ENCODE peak calls at places on chromosomes 4 and X, in four cellular contexts. X is left ventricle myocardium inferior, Z is heart right ventricle, G is tibial nerve. H is an unnamed sample.

GRCh38 chrX:103356897-103357296 is 591 bp downstream of the TCEAL9 start:
- DNase-seq in X (peak; percentile 33), Z (peak; percentile 18), G (peak; percentile 16), H (no peak)

GRCh38 chrX:17563515-17563914 is 173.8 kb upstream of the SCML1 start:
- DNase-seq in Z (no peak), X (no peak), G (no peak), H (no peak)

GRCh38 chrX:65136424-65136823 is 160.2 kb upstream of the ZC4H2 start:
- DNase-seq in Z (no peak), X (no peak), G (no peak), H (no peak)

GRCh38 chrX:126552313-126553022 is at the start of gene DCAF12L1:
- DNase-seq in X (no peak), G (no peak), Z (no peak), H (no peak)

GRCh38 chr4:90127706-90128345 is 632 bp downstream of the CCSER1 start:
- DNase-seq in Z (no peak), X (peak; percentile 19), G (no peak), H (no peak)

GRCh38 chr4:53089940-53090729 is 228.0 kb downstream of the RASL11B start:
- DNase-seq in X (no peak), Z (no peak), G (no peak), H (no peak)

GRCh38 chr4:13891544-13891939 is 264.0 kb upstream of the BOD1L1 start:
- DNase-seq in Z (no peak), G (no peak), X (no peak), H (no peak)

GRCh38 chr4:145390566-145390965 is 91.1 kb upstream of the SMAD1 start:
- DNase-seq in Z (no peak), G (no peak), X (no peak), H (no peak)

GRCh38 chr4:828641-829271 is 2.8 kb upstream of the CPLX1 start:
- DNase-seq in Z (peak; percentile 35), G (no peak), X (peak; percentile 52), H (no peak)

GRCh38 chr4:123701046-123701445 is 304.5 kb downstream of the SPRY1 start:
- DNase-seq in G (no peak), X (no peak), Z (no peak), H (no peak)

GRCh38 chr4:109216085-109216696 is 86.3 kb downstream of the COL25A1 start:
- DNase-seq in G (no peak), Z (no peak), X (no peak), H (no peak)

GRCh38 chrX:119654112-119654531 is 38.8 kb downstream of the SEPTIN6 start:
- DNase-seq in Z (peak; percentile 73), X (peak; percentile 56), G (peak; percentile 53), H (no peak)

GRCh38 chr4:15428611-15429010 is 778 bp downstream of the C1QTNF7 start:
- DNase-seq in G (peak; percentile 56), X (no peak), Z (no peak), H (peak; percentile 13)
- H3K4me3 ChIP-seq in G (no peak overlapping the region), X (no peak overlapping the region), Z (no peak overlapping the region), H (no peak overlapping the region)

GRCh38 chr4:142875117-142875516 is 29.0 kb upstream of the INPP4B start:
- DNase-seq in X (no peak), Z (no peak), G (no peak), H (no peak)
- TF ChIP-seq CTCF in X (no peak), Z (no peak), G (no peak), H (no peak)

GRCh38 chr4:182788197-182788596 is 129.0 kb downstream of the DCTD start:
- DNase-seq in G (no peak), X (no peak), Z (no peak), H (no peak)

DNA sequence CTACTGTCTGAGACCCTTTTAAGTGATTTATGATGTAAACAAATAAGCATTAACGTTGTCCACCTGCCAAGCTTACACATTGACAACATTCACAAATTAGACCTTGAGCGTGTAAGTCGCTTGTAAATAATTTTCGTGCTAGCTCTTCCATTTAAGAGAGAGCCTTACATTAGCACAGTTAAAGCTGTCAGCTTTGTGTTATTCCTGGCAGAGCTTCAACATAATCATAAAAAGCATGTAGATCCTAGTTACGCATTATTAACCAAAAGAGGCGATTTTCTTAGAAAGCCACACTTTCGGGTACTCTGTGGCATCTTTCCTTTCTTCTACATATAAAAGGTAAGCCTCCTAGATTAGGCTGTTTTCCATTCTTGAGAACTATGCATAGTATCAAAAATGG is 127.6 kb downstream of the DCTD start:
- DNase-seq in Z (no peak), G (no peak), X (no peak), H (no peak)
- H3K4me3 ChIP-seq in Z (no peak overlapping the region), G (no peak overlapping the region), X (no peak overlapping the region), H (no peak overlapping the region)

GRCh38 chrX:131068945-131069719 is 11.0 kb downstream of the ARHGAP36 start:
- DNase-seq in Z (no peak), G (no peak), X (no peak), H (no peak)
- TF ChIP-seq CTCF in Z (peak; percentile 32), G (no peak), X (peak; percentile 43), H (peak; percentile 48)

GRCh38 chrX:15465896-15466651 is 27.1 kb downstream of the PIR start:
- DNase-seq in Z (no peak), X (no peak), G (no peak), H (no peak)
- H3K4me3 ChIP-seq in Z (no peak overlapping the region), X (no peak overlapping the region), G (no peak overlapping the region), H (no peak overlapping the region)

DNA sequence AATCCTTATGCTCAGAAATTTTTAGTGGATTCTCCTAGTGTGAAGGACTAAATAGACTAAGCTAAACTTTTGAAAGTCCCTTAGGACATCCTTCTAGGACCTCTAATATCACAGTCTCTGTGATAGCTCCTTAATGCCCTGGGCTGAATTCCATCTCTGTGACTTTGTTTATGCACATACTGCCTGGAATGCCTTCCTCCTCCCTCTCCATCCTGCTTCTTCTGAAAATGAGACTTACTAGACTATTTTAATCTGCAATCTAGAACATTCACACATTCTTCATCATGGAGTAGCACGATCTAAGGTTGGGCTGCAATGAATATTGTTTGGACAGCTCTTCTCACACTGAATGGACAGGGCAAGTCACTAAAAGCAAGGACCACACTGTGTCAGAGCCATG is 65.0 kb upstream of the MSX1 start:
- DNase-seq in G (no peak), X (no peak), Z (no peak), H (no peak)
- TF ChIP-seq CTCF in G (no peak), X (no peak), Z (no peak), H (no peak)

GRCh38 chrX:86002076-86002896 is 45.1 kb downstream of the CHM start:
- DNase-seq in G (no peak), X (no peak), Z (no peak), H (no peak)
- H3K4me3 ChIP-seq in G (no peak overlapping the region), X (no peak overlapping the region), Z (no peak overlapping the region), H (no peak overlapping the region)

GRCh38 chrX:23990455-23990854 is 36.5 kb downstream of the KLHL15 start:
- DNase-seq in Z (no peak), X (no peak), G (no peak), H (no peak)
- TF ChIP-seq CTCF in Z (no peak), X (no peak), G (no peak), H (no peak)

GRCh38 chr4:173508386-173509002 is 21.5 kb downstream of the HAND2 start:
- DNase-seq in G (no peak), X (no peak), Z (no peak), H (no peak)

GRCh38 chr4:173506780-173507211 is 23.2 kb downstream of the HAND2 start:
- DNase-seq in Z (peak; percentile 50), X (peak; percentile 46), G (no peak), H (no peak)

GRCh38 chr4:173511787-173512361 is 18.2 kb downstream of the HAND2 start:
- DNase-seq in X (no peak), G (no peak), Z (no peak), H (no peak)

GRCh38 chr4:173507471-173508385 is 22.3 kb downstream of the HAND2 start:
- DNase-seq in Z (no peak), G (no peak), X (no peak), H (no peak)

DNA sequence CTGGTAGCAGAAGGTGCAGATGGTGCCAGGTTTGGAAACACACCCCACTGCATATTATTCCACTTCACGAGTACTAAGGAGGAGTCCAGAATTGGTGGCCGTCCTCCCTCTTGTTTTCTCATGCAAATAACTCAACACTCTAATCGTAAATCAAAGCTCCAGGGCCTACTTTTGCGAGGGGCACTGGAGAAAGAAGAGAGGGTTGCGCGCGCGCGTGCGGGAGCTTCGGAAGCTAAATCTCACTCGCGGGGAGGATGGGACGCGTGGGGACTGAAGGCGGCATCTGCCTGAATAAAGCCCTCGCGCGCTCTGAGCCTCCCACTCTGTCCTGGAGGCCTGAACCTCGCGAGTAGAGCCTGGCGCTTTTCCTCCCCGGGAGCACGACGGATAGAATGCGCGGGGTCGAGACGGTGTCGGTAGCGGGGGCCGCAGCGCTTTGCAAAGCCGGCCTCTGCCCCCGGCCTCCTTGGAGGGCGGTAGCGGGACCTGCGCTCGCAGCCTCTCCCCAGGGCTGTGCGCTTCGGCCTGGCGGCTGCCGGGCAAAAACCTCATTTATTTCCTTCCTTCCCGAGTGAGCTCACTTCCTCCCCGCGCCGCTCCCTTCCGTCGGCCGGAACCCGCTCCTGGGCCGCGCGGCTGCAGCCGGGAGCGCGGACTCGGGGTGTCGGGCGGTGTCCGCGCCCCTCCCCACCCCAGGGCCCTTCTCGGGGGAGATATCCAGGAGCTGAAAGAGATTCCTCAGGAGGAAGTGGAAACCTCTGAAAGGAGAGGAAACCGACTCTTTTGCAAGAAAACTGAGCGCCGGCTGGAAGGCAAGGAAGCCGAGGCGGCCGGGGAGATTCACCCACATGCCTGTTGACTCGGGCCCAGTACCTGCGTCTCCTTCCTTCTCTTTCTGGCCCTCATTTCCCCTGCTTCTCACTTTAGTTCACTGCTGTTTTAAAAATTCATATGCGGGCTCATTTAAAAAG is 20.7 kb downstream of the HAND2 start:
- DNase-seq in X (peak; percentile 64), G (no peak), Z (peak; percentile 63), H (no peak)
- H3K4me3 ChIP-seq in X (peak overlapping the region; percentile 69), G (peak overlapping the region; percentile 30), Z (peak overlapping the region; percentile 60), H (peak overlapping the region; percentile 53)

H was measured in epithelial cell of proximal tubule.